ENCODE peak calls at places on chromosome 5, in six cellular contexts. F is HS-27A; Z is lower leg skin; U is activated naive CD4-positive, alpha-beta T cell; W is SJSA1; H is activated naive CD8-positive, alpha-beta T cell treated with anti-CD3 and anti-CD28 coated beads, Interleukin-2, amount 10 ng/mL, durations not matched to agents 7 days and 5 days. D is an unnamed sample.

GRCh38 chr5:102958481-102959011 is 161.4 kb downstream of the GIN1 start:
- DNase-seq in F (no peak), Z (no peak), U (no peak), W (peak), H (no peak), D (no peak)

GRCh38 chr5:136153581-136154236 is 21.1 kb downstream of the SMAD5 start:
- DNase-seq in F (no peak), Z (no peak), U (no peak), W (no peak), H (no peak), D (no peak)

GRCh38 chr5:78361226-78361993 is 993 bp downstream of the SCAMP1 start:
- DNase-seq in F (peak), Z (no peak), U (no peak), W (peak), H (peak), D (no peak)

GRCh38 chr5:32760091-32760509 is 49.0 kb downstream of the NPR3 start:
- DNase-seq in F (peak), Z (no peak), U (no peak), W (peak), H (no peak), D (no peak)

GRCh38 chr5:143229896-143230675 is 173.4 kb downstream of the NR3C1 start:
- DNase-seq in F (no peak), Z (peak), U (no peak), W (no peak), H (peak), D (peak)

GRCh38 chr5:156147251-156147947 is 179.6 kb upstream of the SGCD start:
- DNase-seq in F (no peak), Z (no peak), U (no peak), W (no peak), H (no peak), D (no peak)

GRCh38 chr5:176994460-176995121 is 12.0 kb downstream of the UIMC1 start:
- DNase-seq in F (no peak), Z (no peak), U (no peak), W (no peak), H (no peak), D (no peak)

GRCh38 chr5:122180863-122181519 is 51.6 kb downstream of the ZNF474 start:
- DNase-seq in F (peak), Z (no peak), U (no peak), W (peak), H (no peak), D (no peak)

GRCh38 chr5:53063791-53064190 is 45.8 kb downstream of the MOCS2 start:
- DNase-seq in F (no peak), Z (no peak), U (no peak), W (no peak), H (no peak), D (no peak)

GRCh38 chr5:72356361-72356760 is 36.2 kb downstream of the PTCD2 start:
- DNase-seq in F (no peak), Z (no peak), U (no peak), W (no peak), H (no peak), D (no peak)

GRCh38 chr5:145981612-145982571 is 45.5 kb downstream of the SH3RF2 start:
- DNase-seq in F (no peak), Z (no peak), U (no peak), W (no peak), H (no peak), D (no peak)

GRCh38 chr5:77569409-77569808 is 69.1 kb downstream of the OTP start:
- DNase-seq in F (no peak), Z (no peak), U (no peak), W (no peak), H (no peak), D (no peak)

GRCh38 chr5:82365744-82366228 is 87.6 kb upstream of the RPS23 start:
- DNase-seq in F (no peak), Z (no peak), U (no peak), W (peak), H (no peak), D (no peak)

GRCh38 chr5:149215478-149216042 is 56.1 kb upstream of the AFAP1L1 start:
- DNase-seq in F (no peak), Z (peak), U (no peak), W (no peak), H (no peak), D (no peak)

GRCh38 chr5:151531581-151531980 is 59.5 kb downstream of the FAT2 start:
- DNase-seq in F (no peak), Z (no peak), U (no peak), W (no peak), H (no peak), D (no peak)

GRCh38 chr5:6803981-6804550 is 90.8 kb downstream of the TENT4A start:
- DNase-seq in F (no peak), Z (no peak), U (no peak), W (peak), H (no peak), D (no peak)

GRCh38 chr5:176389114-176389768 is 690 bp downstream of the HIGD2A start:
- DNase-seq in F (no peak), Z (no peak), U (peak), W (no peak), H (no peak), D (no peak)

GRCh38 chr5:143601917-143602333 is 198.4 kb upstream of the NR3C1 start:
- DNase-seq in F (no peak), Z (no peak), U (no peak), W (no peak), H (no peak), D (no peak)